ENCODE peak calls at places on chromosomes 13 and 19, in five cellular contexts. M is activated CD4-positive, CD25-positive, alpha-beta regulatory T cell treated with anti-CD3 and anti-CD28 coated beads, Interleukin-2, amount 50 U/mL, for 72 hours; Q is Kasumi-1; V is hippocampal formation; X is effector CD4-positive, alpha-beta T cell. H is an unnamed sample.

GRCh38 chr19:16095071-16095571 is 16.6 kb upstream of the RAB8A start:
- DNase-seq in M (no peak), Q (no peak), V (no peak), X (no peak), H (no peak)

GRCh38 chr13:64305246-64305645 is 2889.6 kb upstream of the PCDH20 start:
- DNase-seq in M (no peak), Q (no peak), V (no peak), X (no peak), H (no peak)

GRCh38 chr13:19737844-19738557 is 44.7 kb downstream of the PSPC1 start:
- DNase-seq in M (no peak), Q (no peak), V (no peak), X (no peak), H (no peak)

GRCh38 chr19:31107096-31107495 is 242.1 kb downstream of the TSHZ3 start:
- DNase-seq in M (no peak), Q (no peak), V (no peak), X (no peak), H (no peak)

GRCh38 chr13:37127706-37128241 is 22.3 kb upstream of the CSNK1A1L start:
- DNase-seq in M (no peak), Q (no peak), V (peak), X (no peak), H (no peak)

GRCh38 chr13:82672248-82672647 is 1210.0 kb downstream of the SLITRK1 start:
- DNase-seq in M (no peak), Q (no peak), V (no peak), X (no peak), H (no peak)

GRCh38 chr13:25679154-25679553 is 307.4 kb downstream of the ATP8A2 start:
- DNase-seq in M (no peak), Q (no peak), V (no peak), X (no peak), H (no peak)

GRCh38 chr19:14479985-14480694 is 5.0 kb upstream of the PTGER1 start:
- DNase-seq in M (peak), Q (peak), V (no peak), X (peak), H (peak)

GRCh38 chr13:109400625-109401257 is 385.6 kb downstream of the IRS2 start:
- DNase-seq in M (no peak), Q (no peak), V (no peak), X (no peak), H (no peak)

GRCh38 chr13:38024431-38024830 is 154.9 kb upstream of the TRPC4 start:
- DNase-seq in M (no peak), Q (no peak), V (no peak), X (no peak), H (no peak)

GRCh38 chr13:110233181-110233641 is 73.7 kb downstream of the COL4A1 start:
- DNase-seq in M (no peak), Q (no peak), V (no peak), X (no peak), H (no peak)

GRCh38 chr19:18674616-18675015 is 8.9 kb upstream of the CRTC1 start:
- DNase-seq in M (no peak), Q (no peak), V (peak), X (no peak), H (no peak)

GRCh38 chr19:15722956-15723355 is 4.9 kb upstream of the OR10H2 start:
- DNase-seq in M (no peak), Q (no peak), V (no peak), X (no peak), H (no peak)

GRCh38 chr13:36341718-36342117 is 4.5 kb downstream of the SPART start:
- DNase-seq in M (no peak), Q (no peak), V (no peak), X (no peak), H (no peak)

GRCh38 chr13:109654341-109655205 is 131.8 kb downstream of the IRS2 start:
- DNase-seq in M (no peak), Q (peak), V (no peak), X (no peak), H (no peak)

GRCh38 chr13:86681223-86681622 is 882.0 kb upstream of the SLITRK6 start:
- DNase-seq in M (no peak), Q (no peak), V (no peak), X (no peak), H (no peak)

GRCh38 chr13:52447815-52448552 is 2.5 kb downstream of the VPS36 start:
- DNase-seq in M (no peak), Q (no peak), V (no peak), X (no peak), H (no peak)

GRCh38 chr13:36764957-36765356 is 54.1 kb upstream of the RFXAP start:
- DNase-seq in M (no peak), Q (no peak), V (no peak), X (no peak), H (no peak)

GRCh38 chr13:102846261-102847015 is 606 bp downstream of the ERCC5 start:
- DNase-seq in M (peak), Q (peak), V (peak), X (peak), H (peak)

GRCh38 chr19:5593963-5594255 is 26.2 kb upstream of the TINCR start:
- DNase-seq in M (no peak), Q (no peak), V (no peak), X (no peak), H (no peak)

GRCh38 chr19:10979950-10980349 is 19.1 kb downstream of the SMARCA4 start:
- DNase-seq in M (no peak), Q (peak), V (no peak), X (no peak), H (no peak)

GRCh38 chr13:18996221-18996620 is 185.4 kb downstream of the TUBA3C start:
- DNase-seq in M (no peak), Q (no peak), V (no peak), X (no peak), H (no peak)

GRCh38 chr13:48159436-48160225 is 64.7 kb upstream of the MED4 start:
- DNase-seq in M (no peak), Q (no peak), V (no peak), X (no peak), H (no peak)

GRCh38 chr13:27281420-27281819 is 10.8 kb downstream of the RASL11A start:
- DNase-seq in M (no peak), Q (no peak), V (no peak), X (no peak), H (no peak)

GRCh38 chr19:16268676-16269319 is 55.8 kb upstream of the KLF2 start:
- DNase-seq in M (no peak), Q (no peak), V (no peak), X (peak), H (no peak)

GRCh38 chr13:45269204-45269603 is 68.4 kb upstream of the KCTD4 start:
- DNase-seq in M (no peak), Q (no peak), V (no peak), X (no peak), H (no peak)

GRCh38 chr13:19596086-19596485 is 34.8 kb upstream of the TPTE2 start:
- DNase-seq in M (no peak), Q (no peak), V (no peak), X (no peak), H (no peak)

GRCh38 chr13:44300895-44301638 is 72.6 kb upstream of the SERP2 start:
- DNase-seq in M (no peak), Q (no peak), V (no peak), X (no peak), H (no peak)

GRCh38 chr13:26482451-26483197 is 74.9 kb upstream of the WASF3 start:
- DNase-seq in M (peak), Q (peak), V (peak), X (peak), H (peak)

GRCh38 chr13:30915691-30916541 is 9.8 kb downstream of the MEDAG start:
- DNase-seq in M (no peak), Q (no peak), V (no peak), X (no peak), H (no peak)

GRCh38 chr13:34035178-34035577 is 217.2 kb downstream of the RFC3 start:
- DNase-seq in M (no peak), Q (no peak), V (no peak), X (no peak), H (no peak)

GRCh38 chr13:111353508-111353907 is 33.1 kb downstream of the TEX29 start:
- DNase-seq in M (no peak), Q (no peak), V (no peak), X (no peak), H (no peak)

GRCh38 chr19:41354343-41354974 is 737 bp upstream of the TGFB1 start:
- DNase-seq in M (no peak), Q (no peak), V (no peak), X (no peak), H (no peak)

GRCh38 chr13:31160857-31161582 is 684 bp downstream of the HSPH1 start:
- DNase-seq in M (peak), Q (peak), V (peak), X (peak), H (peak)

GRCh38 chr13:33169273-33169980 is 116.1 kb downstream of the STARD13 start:
- DNase-seq in M (no peak), Q (no peak), V (no peak), X (no peak), H (no peak)

GRCh38 chr19:47752440-47753211 is 7.3 kb downstream of the NOP53 start:
- DNase-seq in M (no peak), Q (no peak), V (no peak), X (no peak), H (no peak)

GRCh38 chr19:39156891-39157230 is 31.3 kb downstream of the PAK4 start:
- DNase-seq in M (no peak), Q (no peak), V (no peak), X (no peak), H (no peak)

GRCh38 chr13:51844862-51845573 is at the start of gene TMEM272:
- DNase-seq in M (peak), Q (peak), V (no peak), X (peak), H (peak)